ENCODE peak calls at places on chromosomes 5 and 9, in four cellular contexts. Z is K562, W is HepG2, L is HCT116. S is an unnamed sample.

GRCh38 chr9:88663766-88664419 is 128.9 kb downstream of the NXNL2 start:
- DNase-seq in W (no peak), L (no peak), Z (no peak), S (no peak)

GRCh38 chr5:106843812-106844416 is 826.8 kb downstream of the EFNA5 start:
- DNase-seq in Z (no peak), L (peak; percentile 13), W (no peak), S (no peak)

GRCh38 chr5:17275279-17276158 is 58.1 kb downstream of the BASP1 start:
- DNase-seq in W (no peak), Z (no peak), L (no peak), S (no peak)

GRCh38 chr9:124717597-124717996 is 53.5 kb downstream of the NR6A1 start:
- DNase-seq in Z (no peak), L (no peak), W (no peak), S (no peak)

GRCh38 chr5:15326471-15326870 is 173.5 kb upstream of the FBXL7 start:
- DNase-seq in Z (no peak), W (no peak), L (no peak), S (no peak)

GRCh38 chr9:107782381-107782780 is 292.8 kb upstream of the KLF4 start:
- DNase-seq in Z (no peak), W (no peak), L (no peak), S (no peak)

GRCh38 chr9:124217839-124218437 is 39.8 kb upstream of the NEK6 start:
- DNase-seq in W (no peak), Z (no peak), L (no peak), S (no peak)

GRCh38 chr9:106869458-106869857 is 6.5 kb downstream of the ZNF462 start:
- DNase-seq in L (no peak), W (no peak), Z (no peak), S (no peak)

GRCh38 chr5:169574147-169574646 is 9.4 kb upstream of the SPDL1 start:
- DNase-seq in W (no peak), L (no peak), Z (no peak), S (no peak)

GRCh38 chr5:74507596-74507995 is 132.9 kb downstream of the ENC1 start:
- DNase-seq in Z (no peak), W (no peak), L (no peak), S (no peak)

GRCh38 chr9:89372230-89372816 is 54.0 kb downstream of the SECISBP2 start:
- DNase-seq in Z (no peak), W (no peak), L (no peak), S (no peak)

GRCh38 chr9:134625361-134626140 is 16.1 kb upstream of the COL5A1 start:
- DNase-seq in L (no peak), W (no peak), Z (no peak), S (no peak)

GRCh38 chr9:127121628-127122175 is 733 bp downstream of the ANGPTL2 start:
- DNase-seq in W (no peak), L (no peak), Z (no peak), S (no peak)

GRCh38 chr9:114098021-114098659 is 952 bp downstream of the KIF12 start:
- DNase-seq in L (peak; percentile 23), W (no peak), Z (peak; percentile 80), S (no peak)

GRCh38 chr5:118984602-118985001 is 3.7 kb downstream of the DTWD2 start:
- DNase-seq in W (no peak), Z (no peak), L (no peak), S (no peak)

GRCh38 chr9:82091610-82092009 is 103.0 kb downstream of the SPATA31D1 start:
- DNase-seq in Z (no peak), L (no peak), W (no peak), S (no peak)

GRCh38 chr9:130763585-130764200 is 70.1 kb downstream of the EXOSC2 start:
- DNase-seq in W (no peak), L (no peak), Z (no peak), S (no peak)

GRCh38 chr5:73822989-73823339 is 197.0 kb downstream of the ARHGEF28 start:
- DNase-seq in Z (no peak), W (peak; percentile 85), L (no peak), S (no peak)

GRCh38 chr5:135497971-135498661 is 37.6 kb downstream of the NEUROG1 start:
- DNase-seq in W (no peak), Z (no peak), L (no peak), S (no peak)

GRCh38 chr5:160083012-160083436 is 36.2 kb downstream of the PWWP2A start:
- DNase-seq in L (no peak), Z (no peak), W (no peak), S (peak; percentile 54)

GRCh38 chr5:96920956-96921355 is 14.9 kb upstream of the LNPEP start:
- DNase-seq in W (no peak), L (no peak), Z (no peak), S (no peak)

GRCh38 chr5:138596105-138596987 is 21.1 kb upstream of the HSPA9 start:
- DNase-seq in Z (no peak), L (no peak), W (no peak), S (no peak)

GRCh38 chr5:31317642-31318041 is 124.2 kb downstream of the CDH6 start:
- DNase-seq in L (no peak), Z (peak; percentile 21), W (no peak), S (no peak)

GRCh38 chr9:128992995-128993394 is 35.1 kb downstream of the SH3GLB2 start:
- DNase-seq in Z (no peak), L (no peak), W (no peak), S (no peak)

GRCh38 chr9:107337676-107338590 is 54.9 kb downstream of the RAD23B start:
- DNase-seq in Z (no peak), L (no peak), W (no peak), S (no peak)

GRCh38 chr5:23139338-23140171 is 286.4 kb upstream of the CDH12 start:
- DNase-seq in W (peak; percentile 3), L (no peak), Z (peak; percentile 9), S (no peak)

GRCh38 chr5:123150089-123150488 is 61.0 kb downstream of the PRDM6 start:
- DNase-seq in L (no peak), W (no peak), Z (no peak), S (no peak)

GRCh38 chr9:132232522-132232921 is 70.7 kb downstream of the NTNG2 start:
- DNase-seq in L (no peak), W (no peak), Z (no peak), S (no peak)

GRCh38 chr5:159702301-159702700 is 214.0 kb upstream of the ADRA1B start:
- DNase-seq in W (no peak), L (no peak), Z (no peak), S (no peak)

GRCh38 chr9:116073826-116074225 is 79.8 kb upstream of the PAPPA start:
- DNase-seq in L (no peak), Z (no peak), W (no peak), S (no peak)

GRCh38 chr5:63201738-63202137 is 623.1 kb downstream of the LRRC70 start:
- DNase-seq in Z (no peak), L (no peak), W (no peak), S (no peak)
- TF ChIP-seq TCF7L2 in Z (no peak), L (no peak), W (no peak), S (no peak)

GRCh38 chr5:133026664-133027153 is 360 bp upstream of the ZCCHC10 start:
- DNase-seq in W (no peak), Z (no peak), L (no peak), S (no peak)
- H3K9me3 ChIP-seq in W (no peaks in the 10 kb centered on the region), Z (no peaks in the 10 kb centered on the region), L (no peaks in the 10 kb centered on the region), S (no peaks in the 10 kb centered on the region)

GRCh38 chr9:133304158-133304470 is 29.1 kb upstream of the ABO start:
- DNase-seq in Z (no peak), W (no peak), L (no peak), S (no peak)
- TF ChIP-seq TCF7L2 in Z (no peak), W (no peak), L (no peak), S (no peak)

GRCh38 chr5:3220201-3220600 is 375.4 kb upstream of the IRX1 start:
- DNase-seq in L (no peak), Z (no peak), W (no peak), S (no peak)
- H3K9me3 ChIP-seq in L (peaks cover 6% of the 10 kb centered on the region), Z (no peaks in the 10 kb centered on the region), W (no peaks in the 10 kb centered on the region), S (no peaks in the 10 kb centered on the region)

DNA sequence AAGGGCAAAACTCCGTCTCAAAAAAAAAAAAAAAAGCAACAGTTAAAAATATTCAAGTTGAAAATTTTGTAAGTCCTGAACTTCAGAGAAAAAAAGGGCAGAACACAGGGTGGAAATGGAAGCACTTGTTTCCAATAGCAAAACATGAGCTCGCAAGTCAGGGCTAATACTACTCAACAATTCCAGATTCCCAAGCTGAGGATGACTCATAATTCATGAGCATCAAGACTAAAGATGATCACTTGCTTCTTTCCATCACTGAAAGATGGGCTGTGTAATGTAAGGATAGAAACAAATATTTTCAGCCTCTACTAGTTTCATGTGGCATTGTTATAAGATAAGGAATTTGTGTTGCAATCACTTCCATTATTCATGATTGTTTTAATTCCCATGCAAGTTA is 33.5 kb upstream of the FST start:
- DNase-seq in W (no peak), L (no peak), Z (no peak), S (no peak)
- TF ChIP-seq TCF7L2 in W (no peak), L (no peak), Z (no peak), S (no peak)

GRCh38 chr5:142973932-142974331 is 203.8 kb downstream of the ARHGAP26 start:
- DNase-seq in Z (no peak), L (no peak), W (no peak), S (no peak)
- H3K9me3 ChIP-seq in Z (no peaks in the 10 kb centered on the region), L (no peaks in the 10 kb centered on the region), W (no peaks in the 10 kb centered on the region), S (no peaks in the 10 kb centered on the region)

GRCh38 chr5:4544049-4544675 is 596.0 kb upstream of the ADAMTS16 start:
- DNase-seq in L (no peak), Z (no peak), W (no peak), S (no peak)
- TF ChIP-seq TCF7L2 in L (no peak), Z (no peak), W (no peak), S (no peak)

GRCh38 chr9:71357346-71357745 is 235.9 kb upstream of the TRPM3 start:
- DNase-seq in Z (no peak), W (no peak), L (no peak), S (no peak)
- H3K9me3 ChIP-seq in Z (no peaks in the 10 kb centered on the region), W (no peaks in the 10 kb centered on the region), L (no peaks in the 10 kb centered on the region), S (no peaks in the 10 kb centered on the region)